ENCODE peak calls at places on chromosomes 5 and 9, in five cellular contexts. X is H1, W is GM12878, P is HepG2, L is K562. B is an unnamed sample.

GRCh38 chr5:92885950-92886349 is 695.1 kb downstream of the NR2F1-AS1 start:
- DNase-seq in X (peak), L (no peak), W (no peak), P (peak), B (no peak)

GRCh38 chr9:92242115-92242778 is 51.2 kb downstream of the IARS1 start:
- DNase-seq in P (no peak), X (no peak), L (no peak), W (no peak), B (peak)

GRCh38 chr9:13810510-13810909 is 503.4 kb downstream of the NFIB start:
- DNase-seq in X (no peak), L (no peak), W (no peak), P (no peak), B (no peak)

GRCh38 chr5:73213566-73213998 is 40.6 kb downstream of the TMEM174 start:
- DNase-seq in X (peak), P (no peak), L (no peak), W (peak), B (no peak)

GRCh38 chr9:22446589-22446949 is at the start of gene DMRTA1:
- DNase-seq in X (no peak), P (no peak), W (no peak), L (no peak), B (peak)

GRCh38 chr5:8857051-8857450 is 688.8 kb downstream of the SEMA5A start:
- DNase-seq in W (no peak), X (no peak), L (no peak), P (no peak), B (no peak)

GRCh38 chr5:124341066-124341943 is 405.1 kb downstream of the ZNF608 start:
- DNase-seq in L (no peak), P (no peak), W (no peak), X (no peak), B (no peak)

GRCh38 chr9:16519001-16519400 is 351.5 kb downstream of the BNC2 start:
- DNase-seq in L (no peak), P (no peak), W (no peak), X (no peak), B (no peak)

GRCh38 chr9:89073397-89073796 is 82.1 kb downstream of the S1PR3 start:
- DNase-seq in W (no peak), L (no peak), P (no peak), X (no peak), B (no peak)

GRCh38 chr5:159017787-159018186 is 81.9 kb downstream of the EBF1 start:
- DNase-seq in X (no peak), L (peak), P (no peak), W (no peak), B (peak)

GRCh38 chr5:116564322-116564721 is 10.3 kb downstream of the SEMA6A start:
- DNase-seq in X (no peak), W (no peak), L (no peak), P (no peak), B (no peak)

GRCh38 chr9:37958154-37958553 is 54.2 kb upstream of the SLC25A51 start:
- DNase-seq in X (no peak), W (no peak), L (no peak), P (no peak), B (no peak)

GRCh38 chr5:53358794-53359193 is 121.6 kb upstream of the FST start:
- DNase-seq in W (no peak), X (no peak), L (no peak), P (peak), B (no peak)

GRCh38 chr5:1911773-1912235 is 29.1 kb upstream of the IRX4 start:
- DNase-seq in L (no peak), X (no peak), P (no peak), W (no peak), B (no peak)

GRCh38 chr9:137252555-137253506 is 1.7 kb downstream of the STPG3 start:
- DNase-seq in L (peak), W (no peak), P (no peak), X (no peak), B (no peak)

GRCh38 chr9:90921104-90921503 is 119.5 kb downstream of the SYK start:
- DNase-seq in W (no peak), L (no peak), P (no peak), X (no peak), B (peak)

GRCh38 chr9:21287280-21287679 is 17.8 kb downstream of the IFNA5 start:
- DNase-seq in L (no peak), X (no peak), W (no peak), P (no peak), B (no peak)

GRCh38 chr9:80305136-80305535 is 733.4 kb downstream of the TLE4 start:
- DNase-seq in P (no peak), W (no peak), L (no peak), X (no peak), B (no peak)

GRCh38 chr9:38082456-38083287 is 13.6 kb upstream of the SHB start:
- DNase-seq in L (no peak), X (no peak), P (no peak), W (no peak), B (no peak)

GRCh38 chr9:126676685-126677143 is 63.0 kb downstream of the LMX1B start:
- DNase-seq in L (no peak), X (peak), W (no peak), P (no peak), B (peak)

GRCh38 chr9:79447760-79448159 is 124.0 kb upstream of the TLE4 start:
- DNase-seq in L (no peak), W (no peak), X (no peak), P (no peak), B (no peak)

GRCh38 chr5:91357806-91358205 is 25.3 kb downstream of the ARRDC3 start:
- DNase-seq in W (no peak), X (no peak), L (no peak), P (no peak), B (no peak)

GRCh38 chr9:132631280-132631679 is 38.5 kb downstream of the DDX31 start:
- DNase-seq in W (no peak), X (no peak), P (no peak), L (no peak), B (no peak)

GRCh38 chr9:5518937-5519319 is 8.6 kb downstream of the PDCD1LG2 start:
- DNase-seq in P (no peak), X (no peak), L (no peak), W (no peak), B (no peak)

GRCh38 chr9:34430843-34431437 is 27.4 kb downstream of the FAM219A start:
- DNase-seq in P (peak), X (peak), L (peak), W (no peak), B (peak)

GRCh38 chr5:16345454-16345853 is 120.1 kb downstream of the ZNF622 start:
- DNase-seq in X (no peak), L (no peak), P (no peak), W (no peak), B (no peak)

GRCh38 chr9:79256691-79257213 is 315.0 kb upstream of the TLE4 start:
- DNase-seq in W (no peak), X (no peak), L (no peak), P (no peak), B (no peak)

GRCh38 chr9:85178486-85178885 is 509.0 kb downstream of the NTRK2 start:
- DNase-seq in X (no peak), W (no peak), L (no peak), P (no peak), B (no peak)

GRCh38 chr9:110016340-110016739 is 191.6 kb downstream of the C9orf152 start:
- DNase-seq in L (no peak), W (no peak), P (peak), X (no peak), B (peak)

GRCh38 chr5:146447734-146448380 is 724 bp downstream of the TCERG1 start:
- DNase-seq in W (no peak), L (no peak), X (no peak), P (peak), B (no peak)

GRCh38 chr9:109164040-109164439 is 3.0 kb downstream of the FRRS1L start:
- DNase-seq in P (no peak), W (no peak), X (no peak), L (no peak), B (no peak)

GRCh38 chr5:143229896-143230675 is 173.4 kb downstream of the NR3C1 start:
- DNase-seq in W (peak), L (no peak), X (no peak), P (peak), B (no peak)

GRCh38 chr5:103895738-103896137 is 333.1 kb upstream of the NUDT12 start:
- DNase-seq in X (no peak), P (no peak), L (no peak), W (no peak), B (no peak)

GRCh38 chr5:121841900-121842299 is 9.8 kb upstream of the FTMT start:
- DNase-seq in P (no peak), W (no peak), L (no peak), X (no peak), B (no peak)

GRCh38 chr9:69056416-69056815 is 20.9 kb downstream of the FXN start:
- DNase-seq in W (no peak), P (no peak), X (no peak), L (no peak), B (no peak)

DNA sequence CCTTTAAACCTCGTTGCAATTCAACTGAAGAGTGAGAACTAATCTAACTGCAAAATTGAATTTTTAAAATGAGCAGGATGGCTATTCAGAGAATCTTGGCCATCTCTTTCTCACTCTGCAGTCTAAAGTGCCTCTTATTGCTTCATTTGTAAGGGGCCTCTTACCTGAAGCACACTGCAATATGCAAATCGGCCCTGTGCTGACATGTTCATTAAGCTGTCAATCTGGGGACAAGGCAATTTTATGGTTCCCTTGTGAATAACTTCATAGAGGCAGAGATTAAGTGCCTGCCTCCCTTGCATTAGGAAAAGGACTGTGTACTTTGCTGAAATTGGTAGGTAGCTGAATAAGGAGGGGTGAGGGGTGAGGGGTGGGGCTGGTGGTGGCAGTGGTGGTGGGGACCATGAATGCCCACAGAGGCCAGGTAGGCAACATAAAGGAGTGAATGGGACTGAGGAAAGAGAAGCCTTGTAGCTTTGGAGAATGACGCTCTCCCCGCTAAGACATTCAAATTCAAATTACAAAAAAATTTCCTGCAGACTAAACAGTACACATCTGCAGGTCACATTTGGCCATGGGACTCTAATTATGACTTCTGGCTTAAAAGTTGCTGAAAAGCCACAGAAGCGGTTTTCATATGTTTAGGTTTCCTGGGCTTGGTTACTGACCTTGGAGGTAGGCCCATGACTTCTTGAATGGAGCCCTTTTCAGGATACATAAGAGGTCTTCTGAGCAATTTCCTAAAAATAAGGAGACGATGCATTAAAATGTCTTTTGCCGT is 25.0 kb downstream of the TNFSF8 start:
- DNase-seq in P (no peak), L (no peak), X (no peak), W (no peak), B (no peak)
- TF ChIP-seq EP300 in P (no peak), L (no peak), X (no peak), W (no peak), B (no peak)

DNA sequence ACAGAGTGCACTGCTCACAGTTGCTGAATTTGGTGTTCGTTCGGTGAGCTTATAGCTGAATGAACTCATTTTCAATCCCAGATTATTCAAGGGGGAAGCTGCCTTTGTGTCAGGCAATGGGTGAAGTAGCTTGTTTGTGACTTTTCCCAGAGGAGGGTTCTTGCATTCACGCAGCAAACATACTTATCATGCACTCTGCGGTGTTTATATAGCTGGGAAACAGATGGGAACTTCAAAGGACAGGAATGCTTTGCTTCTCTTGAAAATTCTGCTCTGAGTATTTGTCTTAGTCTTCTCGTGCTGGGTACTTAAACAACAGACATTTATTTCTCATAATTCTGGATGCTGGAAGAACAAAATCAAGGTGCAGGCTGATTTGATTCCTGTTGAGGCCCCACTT is 64.7 kb upstream of the ABCA1 start:
- DNase-seq in P (peak), L (no peak), W (no peak), X (no peak), B (no peak)
- TF ChIP-seq JUND in P (no peak), L (no peak), W (no peak), X (no peak), B (no peak)

GRCh38 chr5:120139039-120139438 is 325.1 kb upstream of the PRR16 start:
- DNase-seq in X (no peak), L (no peak), W (no peak), P (peak), B (no peak)
- TF ChIP-seq EP300 in X (no peak), L (no peak), W (no peak), P (no peak), B (no peak)

GRCh38 chr5:14560091-14560595 is 21.4 kb upstream of the OTULINL start:
- DNase-seq in P (no peak), W (no peak), L (no peak), X (no peak), B (no peak)

GRCh38 chr5:14557203-14557725 is 24.3 kb upstream of the OTULINL start:
- DNase-seq in W (no peak), P (no peak), X (no peak), L (no peak), B (no peak)

GRCh38 chr5:14557840-14558239 is 23.8 kb upstream of the OTULINL start:
- DNase-seq in P (no peak), L (no peak), X (no peak), W (no peak), B (no peak)

GRCh38 chr5:14552017-14552416 is 29.6 kb upstream of the OTULINL start:
- DNase-seq in P (no peak), W (no peak), X (no peak), L (no peak), B (no peak)

DNA sequence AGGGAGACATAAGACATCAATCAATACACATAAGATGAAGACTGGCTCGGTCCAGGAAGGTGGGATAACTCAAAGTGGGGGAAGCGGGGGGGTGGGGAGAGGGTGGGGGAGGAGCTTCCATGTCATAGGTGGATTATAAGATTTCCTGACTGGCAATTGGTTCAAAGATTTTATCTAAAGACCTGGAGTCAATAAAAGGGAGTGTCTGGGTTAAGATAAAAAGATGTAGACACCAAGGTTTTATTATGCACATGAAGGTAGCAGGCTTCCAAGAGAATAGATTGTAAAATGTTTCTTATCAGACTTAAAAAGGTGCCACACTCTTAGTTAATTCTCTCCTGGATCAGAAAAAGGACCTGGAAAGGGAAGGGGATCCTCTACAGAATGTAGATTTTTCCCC is 25.6 kb upstream of the OTULINL start:
- DNase-seq in L (no peak), W (no peak), X (no peak), P (no peak), B (no peak)
- TF ChIP-seq JUND in L (no peak), W (no peak), X (no peak), P (no peak), B (no peak)

GRCh38 chr5:98767563-98767962 is 5.9 kb upstream of the RGMB start:
- DNase-seq in L (no peak), W (no peak), P (no peak), X (no peak), B (no peak)

GRCh38 chr5:98763001-98763630 is 10.3 kb upstream of the RGMB start:
- DNase-seq in P (no peak), W (no peak), X (no peak), L (no peak), B (no peak)

GRCh38 chr5:98768160-98769005 is 5.1 kb upstream of the RGMB start:
- DNase-seq in P (peak), L (peak), W (no peak), X (peak), B (peak)

GRCh38 chr5:98769006-98769255 is 4.5 kb upstream of the RGMB start:
- DNase-seq in L (no peak), W (no peak), P (no peak), X (no peak), B (peak)

DNA sequence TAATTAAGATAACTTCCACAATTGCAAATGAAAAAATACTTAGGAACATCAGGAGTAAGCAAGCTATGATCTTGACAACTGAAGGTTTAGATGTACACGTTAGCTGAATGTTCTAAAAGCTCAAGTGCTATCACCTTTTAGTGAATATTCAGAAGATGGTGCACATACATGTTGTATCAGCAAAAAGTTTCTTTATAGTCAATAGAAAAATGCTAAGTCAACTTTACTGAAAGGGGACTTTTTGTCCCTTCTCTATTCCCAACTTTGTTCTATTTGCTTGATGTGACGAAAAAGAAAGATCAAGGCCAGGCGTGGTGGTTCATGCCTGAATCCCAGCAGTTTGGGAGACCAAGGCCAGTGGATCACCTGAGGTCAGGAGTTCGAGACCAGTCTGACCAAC is 7.6 kb upstream of the RGMB start:
- DNase-seq in X (no peak), W (no peak), P (no peak), L (no peak), B (no peak)
- TF ChIP-seq EP300 in X (no peak), W (no peak), P (no peak), L (no peak), B (no peak)

DNA sequence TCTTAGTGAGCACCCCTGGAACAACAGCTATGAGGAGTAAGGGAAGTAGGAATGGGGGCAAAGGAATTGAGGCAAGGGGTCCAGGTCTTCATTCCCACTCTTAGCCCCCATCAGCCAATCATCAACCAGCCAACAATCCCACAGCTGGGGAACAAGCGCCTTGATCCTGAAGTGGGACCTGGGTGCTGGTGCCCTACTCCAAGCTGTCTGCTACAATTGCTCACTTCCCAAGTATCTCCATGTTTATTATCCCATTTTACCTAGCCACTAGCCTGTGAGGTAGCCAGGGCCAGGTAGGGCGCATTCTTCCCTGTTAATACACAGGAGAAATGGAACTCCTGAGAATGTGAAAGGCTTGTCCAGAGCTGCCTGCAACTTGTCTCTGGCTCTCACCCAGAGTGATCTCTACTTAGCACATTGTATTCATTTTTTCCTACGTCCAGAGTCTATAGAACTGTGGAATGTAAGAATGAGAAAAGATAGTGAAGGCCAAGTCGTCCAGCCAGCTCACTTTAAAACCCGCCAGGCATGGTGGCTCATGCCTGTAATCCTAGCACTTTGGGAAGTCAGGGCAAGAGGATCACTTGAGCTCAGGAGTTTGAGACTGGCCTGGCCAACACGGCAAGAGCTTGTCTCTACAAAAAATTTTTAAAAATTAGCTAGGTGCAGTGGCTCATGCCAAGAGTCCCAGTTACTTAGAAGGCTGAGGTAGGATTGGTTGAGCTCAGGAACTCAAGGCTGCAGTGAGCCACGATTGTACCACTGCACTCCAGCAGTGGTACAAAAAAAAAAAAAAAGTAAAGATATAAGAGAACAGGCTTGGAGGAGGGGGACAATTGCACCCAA is 6.2 kb upstream of the DNAJC18 start:
- DNase-seq in P (no peak), L (no peak), W (no peak), X (no peak), B (no peak)
- TF ChIP-seq JUND in P (no peak), L (no peak), W (no peak), X (no peak), B (no peak)

B was measured in SK-N-SH.